ENCODE peak calls at places on chromosomes 12 and 14, in nine cellular contexts. One of them, this sample, is unnamed. For H3K4me1 and H3K27me3, the result is how much of the 10 kb centered on the place peaks cover.

GRCh38 chr14:100445436-100446088 is 122.4 kb downstream of the SLC25A47 start:
- DNase-seq in hepatocyte: no peak
- DNase-seq in cardiac muscle cell: no peak
- DNase-seq in spleen: no peak
- DNase-seq in GM23338: no peak
- DNase-seq in PC-9: no peak
- DNase-seq in uterus: no peak
- DNase-seq in heart right ventricle: no peak
- DNase-seq in heart left ventricle: no peak
- DNase-seq in this sample: no peak

GRCh38 chr12:128816643-128816920 is 7.2 kb downstream of the SLC15A4 start:
- DNase-seq in uterus: no peak
- DNase-seq in spleen: no peak
- DNase-seq in hepatocyte: no peak
- DNase-seq in GM23338: no peak
- DNase-seq in heart left ventricle: no peak
- DNase-seq in cardiac muscle cell: no peak
- DNase-seq in PC-9: no peak
- DNase-seq in heart right ventricle: no peak
- DNase-seq in this sample: no peak

GRCh38 chr14:38210168-38210567 is 2.5 kb downstream of the SSTR1 start:
- DNase-seq in heart left ventricle: peak
- DNase-seq in PC-9: no peak
- DNase-seq in GM23338: peak
- DNase-seq in heart right ventricle: no peak
- DNase-seq in cardiac muscle cell: no peak
- DNase-seq in hepatocyte: peak
- DNase-seq in uterus: no peak
- DNase-seq in spleen: no peak
- DNase-seq in this sample: no peak

GRCh38 chr12:93387780-93388179 is 10.1 kb downstream of the NUDT4 start:
- DNase-seq in PC-9: no peak
- DNase-seq in hepatocyte: no peak
- DNase-seq in cardiac muscle cell: no peak
- DNase-seq in heart left ventricle: no peak
- DNase-seq in spleen: no peak
- DNase-seq in uterus: no peak
- DNase-seq in GM23338: no peak
- DNase-seq in heart right ventricle: no peak
- DNase-seq in this sample: no peak

GRCh38 chr12:49198431-49199155 is 9.7 kb upstream of the TUBA1A start:
- DNase-seq in uterus: peak
- DNase-seq in heart right ventricle: peak
- DNase-seq in cardiac muscle cell: no peak
- DNase-seq in hepatocyte: no peak
- DNase-seq in spleen: no peak
- DNase-seq in heart left ventricle: peak
- DNase-seq in GM23338: peak
- DNase-seq in PC-9: peak
- DNase-seq in this sample: peak

GRCh38 chr14:91119556-91120311 is 5.9 kb downstream of the DGLUCY start:
- DNase-seq in uterus: no peak
- DNase-seq in GM23338: no peak
- DNase-seq in cardiac muscle cell: no peak
- DNase-seq in heart right ventricle: no peak
- DNase-seq in heart left ventricle: no peak
- DNase-seq in spleen: no peak
- DNase-seq in hepatocyte: no peak
- DNase-seq in PC-9: no peak
- DNase-seq in this sample: peak

GRCh38 chr12:56221233-56221756 is 427 bp downstream of the RNF41 start:
- DNase-seq in heart left ventricle: peak
- DNase-seq in uterus: peak
- DNase-seq in hepatocyte: peak
- DNase-seq in spleen: peak
- DNase-seq in PC-9: peak
- DNase-seq in GM23338: peak
- DNase-seq in heart right ventricle: peak
- DNase-seq in cardiac muscle cell: peak
- DNase-seq in this sample: peak

GRCh38 chr12:22803725-22804124 is 178.8 kb downstream of the ETNK1 start:
- DNase-seq in spleen: no peak
- DNase-seq in heart left ventricle: no peak
- DNase-seq in GM23338: peak
- DNase-seq in hepatocyte: no peak
- DNase-seq in cardiac muscle cell: no peak
- DNase-seq in uterus: no peak
- DNase-seq in PC-9: no peak
- DNase-seq in heart right ventricle: no peak
- DNase-seq in this sample: no peak

GRCh38 chr14:69572634-69573135 is 2.0 kb downstream of the CCDC177 start:
- DNase-seq in spleen: no peak
- DNase-seq in heart left ventricle: no peak
- DNase-seq in heart right ventricle: no peak
- DNase-seq in cardiac muscle cell: no peak
- DNase-seq in GM23338: peak
- DNase-seq in uterus: no peak
- DNase-seq in hepatocyte: no peak
- DNase-seq in PC-9: no peak
- DNase-seq in this sample: no peak

GRCh38 chr12:51295651-51296050 is 25.4 kb upstream of the SMAGP start:
- DNase-seq in PC-9: peak
- DNase-seq in hepatocyte: no peak
- DNase-seq in uterus: no peak
- DNase-seq in cardiac muscle cell: no peak
- DNase-seq in spleen: no peak
- DNase-seq in GM23338: peak
- DNase-seq in heart left ventricle: no peak
- DNase-seq in heart right ventricle: no peak
- DNase-seq in this sample: no peak

GRCh38 chr14:99035268-99035667 is 236.7 kb downstream of the BCL11B start:
- DNase-seq in GM23338: no peak
- DNase-seq in heart right ventricle: peak
- DNase-seq in hepatocyte: peak
- DNase-seq in spleen: no peak
- DNase-seq in heart left ventricle: peak
- DNase-seq in PC-9: no peak
- DNase-seq in cardiac muscle cell: no peak
- DNase-seq in uterus: peak
- DNase-seq in this sample: peak

GRCh38 chr12:108907861-108908302 is 28.0 kb downstream of the DAO start:
- DNase-seq in spleen: no peak
- DNase-seq in cardiac muscle cell: peak
- DNase-seq in heart right ventricle: no peak
- DNase-seq in heart left ventricle: peak
- DNase-seq in PC-9: peak
- DNase-seq in uterus: no peak
- DNase-seq in GM23338: peak
- DNase-seq in hepatocyte: no peak
- DNase-seq in this sample: peak

GRCh38 chr12:106136263-106136662 is 2.5 kb downstream of the NUAK1 start:
- DNase-seq in uterus: peak
- DNase-seq in spleen: peak
- DNase-seq in heart left ventricle: peak
- DNase-seq in hepatocyte: peak
- DNase-seq in PC-9: peak
- DNase-seq in cardiac muscle cell: peak
- DNase-seq in GM23338: peak
- DNase-seq in heart right ventricle: peak
- DNase-seq in this sample: peak

GRCh38 chr12:52372216-52373154 is 5.2 kb upstream of the KRT85 start:
- DNase-seq in PC-9: peak
- DNase-seq in GM23338: peak
- DNase-seq in heart right ventricle: peak
- DNase-seq in spleen: peak
- DNase-seq in hepatocyte: peak
- DNase-seq in heart left ventricle: peak
- DNase-seq in cardiac muscle cell: peak
- DNase-seq in uterus: peak
- DNase-seq in this sample: peak

GRCh38 chr12:57237952-57238853 is 8.7 kb downstream of the SHMT2 start:
- DNase-seq in heart left ventricle: peak
- DNase-seq in uterus: no peak
- DNase-seq in hepatocyte: no peak
- DNase-seq in spleen: peak
- DNase-seq in PC-9: no peak
- DNase-seq in GM23338: peak
- DNase-seq in heart right ventricle: peak
- DNase-seq in cardiac muscle cell: no peak
- DNase-seq in this sample: no peak

GRCh38 chr14:65639216-65639615 is 226.7 kb downstream of the FUT8 start:
- DNase-seq in PC-9: no peak
- DNase-seq in hepatocyte: no peak
- DNase-seq in heart right ventricle: no peak
- DNase-seq in GM23338: no peak
- DNase-seq in spleen: no peak
- DNase-seq in uterus: no peak
- DNase-seq in heart left ventricle: no peak
- DNase-seq in cardiac muscle cell: no peak
- DNase-seq in this sample: no peak
- H3K4me3 ChIP-seq in PC-9: no peak
- H3K4me3 ChIP-seq in hepatocyte: no peak
- H3K4me3 ChIP-seq in heart right ventricle: no peak
- H3K4me3 ChIP-seq in GM23338: no peak
- H3K4me3 ChIP-seq in spleen: no peak
- H3K4me3 ChIP-seq in uterus: no peak
- H3K4me3 ChIP-seq in heart left ventricle: no peak
- H3K4me3 ChIP-seq in cardiac muscle cell: no peak
- H3K4me3 ChIP-seq in this sample: no peak

GRCh38 chr12:75710361-75711069 is 199.1 kb upstream of the KRR1 start:
- DNase-seq in spleen: no peak
- DNase-seq in heart left ventricle: no peak
- DNase-seq in PC-9: no peak
- DNase-seq in heart right ventricle: no peak
- DNase-seq in uterus: no peak
- DNase-seq in GM23338: no peak
- DNase-seq in cardiac muscle cell: no peak
- DNase-seq in hepatocyte: no peak
- DNase-seq in this sample: peak
- H3K4me1 ChIP-seq in spleen: under half
- H3K4me1 ChIP-seq in heart left ventricle: under half
- H3K4me1 ChIP-seq in PC-9: under half
- H3K4me1 ChIP-seq in heart right ventricle: under half
- H3K4me1 ChIP-seq in uterus: under half
- H3K4me1 ChIP-seq in GM23338: under half
- H3K4me1 ChIP-seq in cardiac muscle cell: under half
- H3K4me1 ChIP-seq in hepatocyte: under half
- H3K4me1 ChIP-seq in this sample: under half

DNA sequence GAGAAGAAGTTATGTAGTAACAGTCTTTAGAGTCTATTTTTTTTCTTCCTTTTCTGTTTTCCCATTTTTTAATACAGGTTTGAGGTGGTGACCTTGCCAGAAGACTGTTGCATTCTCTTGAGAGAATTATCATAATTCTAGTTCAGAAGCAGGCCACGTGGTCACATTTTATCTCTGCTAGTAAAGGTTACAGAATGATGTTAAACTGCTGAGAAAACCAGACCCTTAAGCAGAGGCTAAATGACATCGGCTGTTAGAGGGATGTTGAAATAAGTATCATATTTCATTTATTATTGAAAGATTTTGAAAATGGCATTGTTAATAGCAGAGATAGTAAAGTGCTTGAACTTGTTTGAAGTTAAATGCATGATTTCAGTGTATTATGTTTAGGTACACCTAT is 49.2 kb downstream of the BRMS1L start:
- DNase-seq in PC-9: no peak
- DNase-seq in spleen: no peak
- DNase-seq in GM23338: no peak
- DNase-seq in uterus: no peak
- DNase-seq in cardiac muscle cell: no peak
- DNase-seq in heart left ventricle: no peak
- DNase-seq in heart right ventricle: no peak
- DNase-seq in hepatocyte: no peak
- DNase-seq in this sample: peak
- H3K27me3 ChIP-seq in PC-9: under half
- H3K27me3 ChIP-seq in spleen: under half
- H3K27me3 ChIP-seq in GM23338: under half
- H3K27me3 ChIP-seq in uterus: under half
- H3K27me3 ChIP-seq in cardiac muscle cell: under half
- H3K27me3 ChIP-seq in heart left ventricle: under half
- H3K27me3 ChIP-seq in heart right ventricle: under half
- H3K27me3 ChIP-seq in hepatocyte: under half
- H3K27me3 ChIP-seq in this sample: under half

GRCh38 chr12:88518863-88519403 is 61.3 kb downstream of the KITLG start:
- DNase-seq in hepatocyte: no peak
- DNase-seq in cardiac muscle cell: no peak
- DNase-seq in PC-9: no peak
- DNase-seq in GM23338: no peak
- DNase-seq in spleen: no peak
- DNase-seq in heart left ventricle: no peak
- DNase-seq in heart right ventricle: no peak
- DNase-seq in uterus: no peak
- DNase-seq in this sample: no peak

GRCh38 chr12:88519802-88520435 is 60.4 kb downstream of the KITLG start:
- DNase-seq in heart left ventricle: no peak
- DNase-seq in GM23338: no peak
- DNase-seq in cardiac muscle cell: peak
- DNase-seq in uterus: no peak
- DNase-seq in heart right ventricle: no peak
- DNase-seq in spleen: no peak
- DNase-seq in PC-9: no peak
- DNase-seq in hepatocyte: no peak
- DNase-seq in this sample: peak

GRCh38 chr12:88520436-88520820 is 59.8 kb downstream of the KITLG start:
- DNase-seq in hepatocyte: no peak
- DNase-seq in cardiac muscle cell: no peak
- DNase-seq in heart left ventricle: no peak
- DNase-seq in GM23338: no peak
- DNase-seq in spleen: no peak
- DNase-seq in heart right ventricle: no peak
- DNase-seq in PC-9: no peak
- DNase-seq in uterus: no peak
- DNase-seq in this sample: peak

DNA sequence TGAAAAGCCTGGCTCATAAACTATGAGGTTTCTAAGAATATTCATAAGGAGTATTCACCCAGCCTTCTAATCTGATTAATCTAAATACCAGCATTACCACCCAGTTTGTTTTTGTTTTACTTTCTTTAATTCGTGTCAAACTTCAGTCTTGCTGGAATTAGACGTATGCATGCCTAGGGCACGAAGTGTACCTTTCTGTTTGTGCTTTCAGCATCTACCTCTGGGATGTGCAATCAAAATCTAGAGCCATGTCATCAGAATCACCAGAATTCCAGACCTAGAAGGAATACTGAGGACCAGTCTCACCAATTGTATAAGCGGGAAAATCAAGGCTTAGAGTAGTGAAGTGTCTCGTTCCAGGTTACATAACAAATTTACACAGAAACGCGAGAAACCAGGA is 57.3 kb downstream of the KITLG start:
- DNase-seq in heart right ventricle: no peak
- DNase-seq in PC-9: no peak
- DNase-seq in hepatocyte: no peak
- DNase-seq in spleen: no peak
- DNase-seq in cardiac muscle cell: no peak
- DNase-seq in GM23338: no peak
- DNase-seq in uterus: no peak
- DNase-seq in heart left ventricle: no peak
- DNase-seq in this sample: no peak
- H3K4me3 ChIP-seq in heart right ventricle: no peak
- H3K4me3 ChIP-seq in PC-9: no peak
- H3K4me3 ChIP-seq in hepatocyte: no peak
- H3K4me3 ChIP-seq in spleen: no peak
- H3K4me3 ChIP-seq in cardiac muscle cell: no peak
- H3K4me3 ChIP-seq in GM23338: no peak
- H3K4me3 ChIP-seq in uterus: no peak
- H3K4me3 ChIP-seq in heart left ventricle: no peak
- H3K4me3 ChIP-seq in this sample: no peak